ENCODE peak calls at places on chromosomes 6 and 20, in nine cellular contexts. A is RPMI7951; C is Right ventricle myocardium superior; Z is activated naive CD4-positive, alpha-beta T cell; R is activated T-cell treated with anti-CD3 and anti-CD28 coated beads, Interleukin-2, amount 50 U/mL, for 48 hours; F is BJ; H is CD8-positive, alpha-beta memory T cell; G is HFFc6; L is stimulated activated CD4-positive, alpha-beta T cell treated with anti-CD3 and anti-CD28 coated beads, Interleukin-12 subunit alpha, Interleukin-12 subunit beta, amount 100 ng/mL, for 4 hours. X is an unnamed sample.

GRCh38 chr6:13327691-13328075 is 654 bp downstream of the TBC1D7 start:
- DNase-seq in A (peak; percentile 18), Z (no peak), L (no peak), H (no peak), F (no peak), C (no peak), R (no peak), G (no peak), X (peak; percentile 55)

GRCh38 chr6:30483677-30484279 is 5.5 kb upstream of the HLA-E start:
- DNase-seq in R (no peak), F (no peak), L (no peak), A (peak; percentile 69), Z (no peak), C (no peak), G (peak; percentile 62), H (no peak), X (peak; percentile 69)

GRCh38 chr6:90249458-90249857 is 47.2 kb downstream of the BACH2 start:
- DNase-seq in Z (no peak), R (peak; percentile 69), F (no peak), G (no peak), H (no peak), A (no peak), C (no peak), L (peak; percentile 30), X (no peak)

GRCh38 chr20:50744143-50744792 is 12.9 kb downstream of the PARD6B start:
- DNase-seq in Z (no peak), L (no peak), C (peak; percentile 67), R (peak; percentile 14), F (peak; percentile 66), A (peak; percentile 99), H (no peak), G (peak; percentile 85), X (no peak)

GRCh38 chr6:100460650-100461204 is 4.0 kb downstream of the SIM1 start:
- DNase-seq in H (no peak), G (no peak), Z (no peak), R (no peak), C (no peak), A (no peak), F (no peak), L (no peak), X (no peak)

GRCh38 chr6:74780831-74781230 is 425.0 kb downstream of the COL12A1 start:
- DNase-seq in Z (no peak), C (no peak), R (no peak), G (no peak), L (no peak), A (no peak), F (no peak), H (no peak), X (no peak)

GRCh38 chr6:137086031-137086430 is 41.3 kb upstream of the IL20RA start:
- DNase-seq in G (no peak), H (no peak), A (no peak), C (no peak), F (no peak), R (no peak), Z (no peak), L (no peak), X (no peak)

GRCh38 chr6:90044182-90044832 is 150.0 kb downstream of the GJA10 start:
- DNase-seq in R (no peak), C (no peak), L (no peak), A (peak; percentile 74), Z (no peak), G (no peak), F (no peak), H (no peak), X (no peak)

GRCh38 chr6:2542858-2543218 is 207.9 kb downstream of the MYLK4 start:
- DNase-seq in G (peak; percentile 2), A (peak; percentile 96), C (no peak), H (no peak), Z (no peak), R (peak; percentile 29), L (no peak), F (no peak), X (no peak)

GRCh38 chr6:166046232-166046631 is 121.4 kb downstream of the TBXT start:
- DNase-seq in R (no peak), F (peak; percentile 40), G (peak; percentile 36), H (no peak), L (no peak), Z (no peak), A (peak; percentile 90), C (no peak), X (no peak)

GRCh38 chr20:474581-474980 is 12.2 kb upstream of the TBC1D20 start:
- DNase-seq in C (no peak), L (no peak), A (no peak), G (no peak), F (no peak), H (no peak), R (no peak), Z (no peak), X (no peak)

GRCh38 chr6:385614-386013 is 5.9 kb upstream of the IRF4 start:
- DNase-seq in L (no peak), R (no peak), C (no peak), H (no peak), Z (no peak), F (no peak), A (no peak), G (no peak), X (no peak)

GRCh38 chr6:70834520-70834919 is 122.3 kb downstream of the B3GAT2 start:
- DNase-seq in C (no peak), H (no peak), A (no peak), R (no peak), L (no peak), F (peak; percentile 19), G (no peak), Z (no peak), X (no peak)

GRCh38 chr20:21074605-21075336 is 31.4 kb downstream of the LINC00237 start:
- DNase-seq in F (no peak), A (peak; percentile 90), G (no peak), L (no peak), H (no peak), Z (no peak), C (no peak), R (no peak), X (no peak)

GRCh38 chr6:33716379-33716778 is 4.9 kb upstream of the UQCC2 start:
- DNase-seq in F (no peak), A (no peak), G (no peak), H (no peak), R (no peak), C (no peak), Z (no peak), L (no peak), X (no peak)

GRCh38 chr6:78966542-78966941 is 99.2 kb downstream of the IRAK1BP1 start:
- DNase-seq in H (no peak), C (no peak), G (no peak), R (no peak), L (no peak), Z (no peak), F (no peak), A (no peak), X (no peak)

GRCh38 chr6:12594541-12594893 is 122.0 kb upstream of the PHACTR1 start:
- DNase-seq in R (no peak), H (no peak), L (no peak), F (no peak), C (no peak), G (no peak), Z (no peak), A (no peak), X (peak; percentile 43)

GRCh38 chr6:14724546-14724945 is 521.3 kb upstream of the JARID2 start:
- DNase-seq in R (no peak), L (no peak), F (no peak), C (no peak), G (no peak), Z (no peak), H (no peak), A (no peak), X (no peak)

GRCh38 chr20:17938889-17939619 is 29.5 kb downstream of the SNX5 start:
- DNase-seq in R (peak; percentile 59), A (peak; percentile 66), Z (no peak), F (no peak), G (peak; percentile 49), H (peak; percentile 68), L (peak; percentile 38), C (peak; percentile 72), X (peak; percentile 75)

GRCh38 chr6:105120570-105120969 is 59.2 kb downstream of the POPDC3 start:
- DNase-seq in H (no peak), R (no peak), Z (no peak), F (no peak), C (no peak), G (peak; percentile 32), A (no peak), L (no peak), X (no peak)

GRCh38 chr6:22451960-22452359 is 117.4 kb upstream of the HDGFL1 start:
- DNase-seq in G (no peak), L (no peak), H (no peak), C (no peak), A (no peak), R (no peak), Z (no peak), F (no peak), X (no peak)

GRCh38 chr6:149135809-149136208 is 181.7 kb upstream of the TAB2 start:
- DNase-seq in R (no peak), A (no peak), H (no peak), Z (no peak), L (no peak), F (no peak), C (no peak), G (no peak), X (no peak)

GRCh38 chr20:9442858-9443257 is 71.5 kb upstream of the LAMP5 start:
- DNase-seq in L (no peak), G (peak; percentile 50), F (no peak), C (no peak), H (no peak), Z (no peak), A (peak; percentile 25), R (no peak), X (no peak)

GRCh38 chr6:36735110-36735971 is 37.7 kb downstream of the RAB44 start:
- DNase-seq in H (no peak), Z (no peak), G (peak; percentile 83), C (peak; percentile 92), F (peak; percentile 52), L (no peak), A (no peak), R (peak; percentile 51), X (no peak)

GRCh38 chr6:136860043-136860442 is 37.7 kb downstream of the PEX7 start:
- DNase-seq in L (no peak), G (no peak), Z (no peak), F (no peak), A (no peak), R (no peak), C (no peak), H (no peak), X (no peak)

GRCh38 chr6:168950500-168951223 is 303.0 kb downstream of the THBS2 start:
- DNase-seq in H (no peak), L (no peak), Z (no peak), F (no peak), R (no peak), G (no peak), C (no peak), A (no peak), X (no peak)

GRCh38 chr20:4043801-4044200 is 28.4 kb upstream of the RNF24 start:
- DNase-seq in L (no peak), R (no peak), A (no peak), F (no peak), G (no peak), H (no peak), C (no peak), Z (no peak), X (no peak)

GRCh38 chr20:53706511-53707031 is 112.9 kb upstream of the ZNF217 start:
- DNase-seq in R (no peak), Z (no peak), A (peak; percentile 39), H (no peak), F (peak; percentile 41), C (no peak), L (no peak), G (no peak), X (peak; percentile 58)

GRCh38 chr6:170072246-170072645 is 218.6 kb downstream of the DLL1 start:
- DNase-seq in R (no peak), L (no peak), H (no peak), G (no peak), F (no peak), C (no peak), A (no peak), Z (no peak), X (no peak)

GRCh38 chr6:117514655-117515054 is 32.2 kb downstream of the DCBLD1 start:
- DNase-seq in L (no peak), C (no peak), Z (no peak), H (no peak), A (no peak), F (no peak), R (no peak), G (no peak), X (no peak)

GRCh38 chr20:49446808-49447207 is 35.7 kb downstream of the KCNB1 start:
- DNase-seq in A (peak; percentile 34), R (no peak), C (peak; percentile 90), F (no peak), L (no peak), G (peak; percentile 4), Z (no peak), H (no peak), X (no peak)

X was measured in OCI-LY7.